ENCODE peak calls at places on chromosomes 2 and 18, in four cellular contexts. L, K, A and N are unnamed samples.

GRCh38 chr2:54084600-54084999 is 30.8 kb upstream of the ACYP2 start:
- DNase-seq in L (no peak), K (peak), A (no peak), N (no peak)

GRCh38 chr2:40363631-40364030 is 88.3 kb downstream of the SLC8A1 start:
- DNase-seq in K (peak), A (no peak), L (no peak), N (no peak)

GRCh38 chr18:12397793-12398192 is 9.9 kb upstream of the PRELID3A start:
- DNase-seq in A (no peak), K (no peak), L (no peak), N (no peak)

GRCh38 chr2:207511851-207512250 is 17.9 kb upstream of the CREB1 start:
- DNase-seq in A (no peak), L (no peak), K (no peak), N (no peak)

GRCh38 chr2:9692392-9693137 is 61.8 kb upstream of the YWHAQ start:
- DNase-seq in A (no peak), K (no peak), L (no peak), N (peak)

GRCh38 chr18:11752116-11752911 is 63.2 kb downstream of the GNAL start:
- DNase-seq in A (no peak), L (no peak), K (peak), N (peak)

GRCh38 chr2:234632527-234633391 is 135.9 kb upstream of the ARL4C start:
- DNase-seq in K (peak), A (no peak), L (peak), N (no peak)

GRCh38 chr2:238382381-238382781 is 44.3 kb upstream of the ASB1 start:
- DNase-seq in L (no peak), A (no peak), K (no peak), N (no peak)

GRCh38 chr2:46294185-46294836 is 2.9 kb upstream of the EPAS1 start:
- DNase-seq in L (no peak), A (no peak), K (no peak), N (peak)

GRCh38 chr2:188238386-188238785 is 53.3 kb upstream of the GULP1 start:
- DNase-seq in K (no peak), A (no peak), L (no peak), N (no peak)

GRCh38 chr2:119849838-119850565 is 90.3 kb downstream of the PTPN4 start:
- DNase-seq in K (no peak), L (no peak), A (no peak), N (no peak)

GRCh38 chr2:240999873-241000541 is 1.6 kb downstream of the SNED1 start:
- DNase-seq in K (no peak), A (no peak), L (no peak), N (peak)

GRCh38 chr2:55056024-55056521 is 5.8 kb upstream of the RTN4 start:
- DNase-seq in A (no peak), L (peak), K (no peak), N (no peak)

GRCh38 chr18:22983175-22983574 is 50.0 kb downstream of the RBBP8 start:
- DNase-seq in K (peak), L (peak), A (no peak), N (no peak)

GRCh38 chr2:158031371-158031770 is 70.3 kb upstream of the UPP2 start:
- DNase-seq in A (no peak), L (no peak), K (no peak), N (no peak)

GRCh38 chr18:8749492-8749891 is 44.1 kb downstream of the MTCL1 start:
- DNase-seq in K (no peak), L (no peak), A (no peak), N (no peak)

GRCh38 chr2:150531626-150532419 is 44.4 kb upstream of the RND3 start:
- DNase-seq in L (no peak), K (no peak), A (no peak), N (no peak)

GRCh38 chr18:23512641-23513040 is 9.3 kb downstream of the RMC1 start:
- DNase-seq in A (no peak), L (no peak), K (no peak), N (no peak)

GRCh38 chr2:60794271-60794863 is 38.3 kb downstream of the PAPOLG start:
- DNase-seq in L (peak), K (peak), A (no peak), N (no peak)